ENCODE peak calls at places on chromosomes 1 and 21, in eight cellular contexts. S, H, M, D, N, R, O and V are unnamed samples.

GRCh38 chr1:29282924-29283803 is 46.8 kb downstream of the PTPRU start:
- DNase-seq in N (no peak), H (no peak), S (peak; percentile 30), R (peak; percentile 52), O (peak; percentile 73), D (peak; percentile 21), M (peak; percentile 85), V (no peak)

GRCh38 chr1:231265379-231265778 is 24.4 kb downstream of the GNPAT start:
- DNase-seq in H (no peak), M (no peak), N (no peak), O (no peak), D (no peak), S (no peak), R (no peak), V (no peak)

GRCh38 chr1:19436716-19437476 is 48.4 kb downstream of the CAPZB start:
- DNase-seq in R (peak; percentile 71), S (peak; percentile 89), N (peak; percentile 62), H (no peak), M (peak; percentile 83), O (no peak), D (peak; percentile 83), V (peak; percentile 66)

GRCh38 chr21:41698071-41698470 is 68.8 kb downstream of the RIPK4 start:
- DNase-seq in S (no peak), D (no peak), M (no peak), R (no peak), N (no peak), H (no peak), O (no peak), V (no peak)

GRCh38 chr1:103517380-103518047 is 8.0 kb upstream of the RNPC3 start:
- DNase-seq in M (peak; percentile 25), O (no peak), S (peak; percentile 19), N (no peak), H (no peak), R (no peak), D (peak; percentile 46), V (no peak)

GRCh38 chr1:46134660-46135331 is 2.4 kb upstream of the PIK3R3 start:
- DNase-seq in R (peak; percentile 31), N (no peak), O (no peak), S (peak; percentile 92), H (peak; percentile 70), M (peak; percentile 76), D (peak; percentile 98), V (peak; percentile 92)

GRCh38 chr1:29201595-29202051 is 19.9 kb upstream of the SRSF4 start:
- DNase-seq in S (no peak), D (no peak), O (no peak), N (no peak), M (no peak), H (no peak), R (no peak), V (no peak)

GRCh38 chr1:111990026-111990877 is 784 bp upstream of the KCND3 start:
- DNase-seq in O (no peak), S (peak; percentile 15), D (peak; percentile 7), M (no peak), H (peak; percentile 50), N (peak; percentile 31), R (no peak), V (no peak)

GRCh38 chr1:19597463-19598309 is 46.4 kb upstream of the NBL1 start:
- DNase-seq in H (no peak), O (no peak), D (peak; percentile 60), R (no peak), S (peak; percentile 44), M (peak; percentile 62), N (no peak), V (no peak)

GRCh38 chr1:167832693-167833092 is 81.2 kb downstream of the ADCY10 start:
- DNase-seq in S (no peak), O (no peak), H (no peak), M (no peak), R (no peak), D (no peak), N (no peak), V (no peak)

GRCh38 chr1:224528900-224529299 is 87.2 kb upstream of the CNIH3 start:
- DNase-seq in N (no peak), R (no peak), O (no peak), D (peak; percentile 86), H (no peak), M (peak; percentile 68), S (peak; percentile 49), V (no peak)

GRCh38 chr1:6495041-6495441 is 3.6 kb upstream of the PLEKHG5 start:
- DNase-seq in H (peak; percentile 80), S (peak; percentile 32), R (no peak), M (no peak), D (no peak), O (peak; percentile 89), N (no peak), V (no peak)

GRCh38 chr1:198373376-198373775 is 167.1 kb downstream of the ATP6V1G3 start:
- DNase-seq in M (peak; percentile 45), S (peak; percentile 61), H (no peak), D (peak; percentile 53), O (no peak), N (no peak), R (no peak), V (peak; percentile 31)

GRCh38 chr1:240192851-240193250 is 101.2 kb downstream of the FMN2 start:
- DNase-seq in M (no peak), R (no peak), N (no peak), D (no peak), H (no peak), S (no peak), O (no peak), V (no peak)

GRCh38 chr1:35049116-35049515 is 17.4 kb upstream of the ZMYM6 start:
- DNase-seq in R (no peak), H (no peak), M (peak; percentile 40), D (peak; percentile 60), S (no peak), O (no peak), N (no peak), V (no peak)

GRCh38 chr1:64507897-64508296 is 38.0 kb downstream of the CACHD1 start:
- DNase-seq in O (no peak), N (no peak), S (no peak), M (no peak), R (no peak), D (no peak), H (no peak), V (no peak)

GRCh38 chr1:192639607-192640368 is 3.8 kb downstream of the RGS13 start:
- DNase-seq in N (no peak), O (no peak), M (peak; percentile 56), H (no peak), R (no peak), S (peak; percentile 50), D (peak; percentile 44), V (peak; percentile 25)

GRCh38 chr1:68057564-68057963 is 7.1 kb upstream of the DIRAS3 start:
- DNase-seq in O (no peak), D (no peak), M (no peak), H (no peak), S (no peak), N (no peak), R (no peak), V (no peak)

GRCh38 chr1:200367841-200368534 is 41.8 kb downstream of the ZNF281 start:
- DNase-seq in S (peak; percentile 43), O (no peak), R (no peak), H (no peak), N (no peak), M (peak; percentile 80), D (peak; percentile 87), V (peak; percentile 85)

GRCh38 chr1:192238421-192238820 is 78.4 kb upstream of the RGS21 start:
- DNase-seq in D (no peak), H (no peak), R (no peak), N (no peak), M (no peak), S (peak; percentile 4), O (no peak), V (no peak)

GRCh38 chr1:81004011-81004410 is 796.7 kb upstream of the ADGRL2 start:
- DNase-seq in R (no peak), S (no peak), H (no peak), D (no peak), O (no peak), N (no peak), M (no peak), V (no peak)

GRCh38 chr1:59549903-59550302 is 253.0 kb downstream of the FGGY start:
- DNase-seq in N (peak; percentile 20), O (no peak), M (peak; percentile 84), R (no peak), D (peak; percentile 83), S (peak; percentile 67), H (no peak), V (peak; percentile 77)

DNA sequence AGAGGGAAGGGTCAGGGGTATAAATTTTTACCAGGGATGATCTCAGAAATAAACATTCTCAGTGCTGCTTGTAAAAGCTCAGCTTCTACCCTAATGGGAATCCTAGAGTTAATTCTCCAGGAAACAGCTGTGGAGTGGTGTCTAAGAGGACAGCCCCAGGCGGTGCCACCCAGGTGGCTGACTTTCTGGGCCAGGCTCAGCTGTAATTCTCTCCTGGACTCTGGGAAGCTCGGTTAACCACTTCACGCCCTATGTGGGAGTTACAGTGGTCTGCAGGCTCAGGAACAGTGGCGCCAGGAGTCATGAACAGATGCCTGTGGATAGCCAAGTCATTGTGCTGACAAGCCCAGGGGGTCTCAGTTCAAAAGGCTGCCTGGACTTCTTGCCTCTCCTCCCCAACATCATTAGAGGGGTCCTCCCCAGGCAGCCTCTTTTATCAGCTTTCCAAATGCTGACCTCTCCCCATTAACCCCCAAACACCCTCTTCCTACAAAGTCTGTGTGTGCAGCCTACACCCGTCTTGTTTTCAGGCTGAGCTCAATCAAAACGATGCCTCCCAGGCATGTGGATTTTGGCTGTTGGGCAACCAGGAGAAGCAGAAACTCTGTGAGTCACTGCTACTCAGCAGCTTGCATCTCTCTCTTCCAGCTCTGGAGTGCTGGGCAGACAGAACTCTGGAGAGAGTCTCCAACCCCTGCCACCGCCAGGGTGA is 1.2 kb downstream of the HHIPL2 start:
- DNase-seq in D (peak; percentile 78), S (peak; percentile 90), R (peak; percentile 33), O (peak; percentile 66), H (no peak), M (peak; percentile 82), N (no peak), V (peak; percentile 69)
- H3K4me3 ChIP-seq in D (no peak overlapping the region), S (no peak overlapping the region), R (no peak overlapping the region), O (peak overlapping the region; percentile 16), H (no peak overlapping the region), M (no peak overlapping the region), N (no peak overlapping the region), V (peak overlapping the region; percentile 21)

GRCh38 chr1:1226566-1227362 is 5.0 kb downstream of the SDF4 start:
- DNase-seq in D (no peak), R (no peak), S (no peak), H (no peak), M (no peak), N (no peak), O (no peak), V (no peak)
- H3K4me3 ChIP-seq in D (no peak overlapping the region), R (no peak overlapping the region), S (no peak overlapping the region), H (no peak overlapping the region), M (no peak overlapping the region), N (no peak overlapping the region), O (no peak overlapping the region), V (no peak overlapping the region)

GRCh38 chr1:88892146-88892877 is 945 bp upstream of the GTF2B start:
- DNase-seq in H (no peak), S (peak; percentile 50), D (peak; percentile 74), N (peak; percentile 24), M (peak; percentile 67), R (no peak), O (peak; percentile 12), V (no peak)
- H3K4me3 ChIP-seq in H (peak overlapping the region; percentile 82), S (peak overlapping the region; percentile 90), D (peak overlapping the region; percentile 92), N (no peak overlapping the region), M (peak overlapping the region; percentile 90), R (no peak overlapping the region), O (peak overlapping the region; percentile 71), V (peak overlapping the region; percentile 91)

DNA sequence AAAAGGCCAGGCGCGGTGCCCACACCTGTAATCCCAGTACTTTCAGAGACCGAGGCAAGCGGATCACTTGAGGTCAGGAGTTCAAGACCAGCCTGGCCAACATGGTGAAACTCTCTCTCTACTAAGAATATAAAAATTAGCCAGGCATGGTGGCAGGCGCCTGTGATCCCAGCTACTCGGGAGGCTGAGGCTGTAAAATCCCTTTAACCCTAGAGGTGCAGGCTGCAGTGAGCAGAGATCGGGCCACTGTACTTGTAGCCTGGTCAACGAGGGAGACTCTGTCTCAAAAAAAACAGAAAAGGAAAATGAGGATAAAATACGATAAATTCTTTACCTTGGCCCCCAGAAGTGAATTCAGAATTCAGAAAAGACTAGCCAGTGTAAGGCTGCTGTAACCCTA is 1.6 kb downstream of the TMEM50B start:
- DNase-seq in N (no peak), S (no peak), M (no peak), O (no peak), R (no peak), D (no peak), H (no peak), V (no peak)
- H3K4me3 ChIP-seq in N (no peak overlapping the region), S (peak overlapping the region; percentile 80), M (peak overlapping the region; percentile 87), O (peak overlapping the region; percentile 80), R (peak overlapping the region; percentile 17), D (peak overlapping the region; percentile 58), H (peak overlapping the region; percentile 94), V (peak overlapping the region; percentile 87)